ENCODE peak calls at places on chromosomes 12 and 14, in six cellular contexts. Y, G, U, P, Q and W are unnamed samples.

GRCh38 chr14:20799444-20799843 is 3.2 kb downstream of the RNASE1 start:
- DNase-seq in Y (no peak), G (no peak), U (no peak), P (no peak), Q (no peak), W (no peak)

GRCh38 chr12:120669055-120669828 is 17.7 kb upstream of the MLEC start:
- DNase-seq in Y (peak), G (peak), U (peak), P (no peak), Q (peak), W (peak)

GRCh38 chr12:124411291-124411878 is 116.5 kb downstream of the RFLNA start:
- DNase-seq in Y (no peak), G (peak), U (peak), P (peak), Q (peak), W (no peak)

GRCh38 chr14:44339862-44340261 is 167.2 kb downstream of the FSCB start:
- DNase-seq in Y (no peak), G (no peak), U (no peak), P (no peak), Q (no peak), W (no peak)

GRCh38 chr14:96783306-96784224 is 13.6 kb upstream of the VRK1 start:
- DNase-seq in Y (no peak), G (no peak), U (no peak), P (no peak), Q (no peak), W (no peak)

GRCh38 chr12:121778567-121779421 is 14.7 kb downstream of the RHOF start:
- DNase-seq in Y (no peak), G (no peak), U (no peak), P (no peak), Q (no peak), W (no peak)

GRCh38 chr12:88553941-88554658 is 26.2 kb downstream of the KITLG start:
- DNase-seq in Y (no peak), G (peak), U (no peak), P (no peak), Q (peak), W (peak)

GRCh38 chr14:101241807-101242278 is 319.5 kb upstream of the DIO3 start:
- DNase-seq in Y (no peak), G (no peak), U (no peak), P (no peak), Q (no peak), W (no peak)

GRCh38 chr12:18221726-18222125 is 39.6 kb upstream of the PIK3C2G start:
- DNase-seq in Y (no peak), G (no peak), U (no peak), P (no peak), Q (no peak), W (no peak)

GRCh38 chr12:17511369-17511768 is 578.6 kb downstream of the RERGL start:
- DNase-seq in Y (no peak), G (no peak), U (no peak), P (no peak), Q (peak), W (peak)

GRCh38 chr14:100729982-100730381 is 3.3 kb downstream of the DLK1 start:
- DNase-seq in Y (no peak), G (no peak), U (peak), P (no peak), Q (no peak), W (no peak)

GRCh38 chr14:31889297-31889696 is 187.8 kb upstream of the ARHGAP5 start:
- DNase-seq in Y (no peak), G (no peak), U (no peak), P (no peak), Q (no peak), W (no peak)

GRCh38 chr14:43687866-43688265 is 819.2 kb downstream of the FSCB start:
- DNase-seq in Y (no peak), G (peak), U (no peak), P (peak), Q (no peak), W (peak)

GRCh38 chr12:57154804-57155434 is 7.5 kb upstream of the LRP1-AS start:
- DNase-seq in Y (no peak), G (no peak), U (no peak), P (no peak), Q (no peak), W (no peak)

GRCh38 chr14:65019944-65020566 is 33.4 kb downstream of the FNTB start:
- DNase-seq in Y (no peak), G (peak), U (no peak), P (peak), Q (peak), W (peak)

GRCh38 chr14:37384870-37385596 is 187.3 kb downstream of the MIPOL1 start:
- DNase-seq in Y (no peak), G (no peak), U (no peak), P (no peak), Q (peak), W (peak)

GRCh38 chr14:71661441-71661840 is 270.8 kb upstream of the RGS6 start:
- DNase-seq in Y (no peak), G (no peak), U (no peak), P (no peak), Q (no peak), W (no peak)

GRCh38 chr14:73227812-73228781 is 9.2 kb upstream of the PAPLN start:
- DNase-seq in Y (no peak), G (peak), U (peak), P (peak), Q (no peak), W (no peak)

GRCh38 chr12:1474059-1474537 is 120.3 kb downstream of the FBXL14 start:
- DNase-seq in Y (no peak), G (peak), U (no peak), P (peak), Q (peak), W (no peak)

GRCh38 chr12:109738209-109738608 is 24.6 kb downstream of the FAM222A start:
- DNase-seq in Y (peak), G (no peak), U (peak), P (no peak), Q (no peak), W (no peak)

GRCh38 chr12:52126605-52127578 is 47.4 kb downstream of the SMIM41 start:
- DNase-seq in Y (no peak), G (peak), U (no peak), P (no peak), Q (no peak), W (no peak)

GRCh38 chr12:45583011-45583657 is 146.4 kb upstream of the ARID2 start:
- DNase-seq in Y (peak), G (peak), U (no peak), P (peak), Q (no peak), W (no peak)

GRCh38 chr14:52769889-52770288 is 21.5 kb downstream of the GNPNAT1 start:
- DNase-seq in Y (no peak), G (no peak), U (no peak), P (no peak), Q (no peak), W (no peak)

GRCh38 chr14:32372154-32372553 is 43.1 kb downstream of the AKAP6 start:
- DNase-seq in Y (no peak), G (peak), U (no peak), P (peak), Q (no peak), W (no peak)

GRCh38 chr12:58877243-58877743 is 43.0 kb downstream of the LRIG3 start:
- DNase-seq in Y (no peak), G (peak), U (no peak), P (peak), Q (peak), W (peak)

GRCh38 chr12:89529738-89530137 is 3.9 kb upstream of the POC1B start:
- DNase-seq in Y (no peak), G (peak), U (no peak), P (no peak), Q (peak), W (peak)

GRCh38 chr14:30339311-30339901 is 219.6 kb upstream of the G2E3 start:
- DNase-seq in Y (no peak), G (no peak), U (no peak), P (no peak), Q (no peak), W (no peak)

GRCh38 chr12:53844989-53845836 is 93.4 kb upstream of the HOXC13 start:
- DNase-seq in Y (no peak), G (no peak), U (no peak), P (no peak), Q (no peak), W (peak)

GRCh38 chr12:44696542-44696941 is 179.6 kb downstream of the NELL2 start:
- DNase-seq in Y (no peak), G (no peak), U (no peak), P (no peak), Q (no peak), W (no peak)

GRCh38 chr12:54214553-54215374 is 26.0 kb upstream of the SMUG1 start:
- DNase-seq in Y (peak), G (peak), U (peak), P (peak), Q (peak), W (peak)

GRCh38 chr12:115584156-115584555 is 693.3 kb downstream of the MED13L start:
- DNase-seq in Y (no peak), G (no peak), U (no peak), P (no peak), Q (no peak), W (no peak)

GRCh38 chr12:57046392-57046791 is 3.5 kb downstream of the MYO1A start:
- DNase-seq in Y (no peak), G (no peak), U (no peak), P (no peak), Q (no peak), W (no peak)

GRCh38 chr12:182381-182883 is 31.5 kb downstream of the SLC6A12 start:
- DNase-seq in Y (no peak), G (peak), U (no peak), P (peak), Q (no peak), W (peak)

GRCh38 chr14:36647417-36647826 is 14.2 kb upstream of the PAX9 start:
- DNase-seq in Y (no peak), G (no peak), U (no peak), P (no peak), Q (no peak), W (no peak)

GRCh38 chr12:54286042-54286931 is 5.8 kb downstream of the HNRNPA1 start:
- DNase-seq in Y (no peak), G (no peak), U (no peak), P (no peak), Q (peak), W (peak)